ENCODE peak calls at places on chromosomes 7 and 10, in four cellular contexts. N is OCI-LY7, W is mucosa of descending colon, T is right cardiac atrium. X is an unnamed sample.

GRCh38 chr10:86668297-86669165 is at the start of gene LDB3:
- DNase-seq in N (peak; percentile 87), W (no peak), T (peak; percentile 71), X (no peak)

GRCh38 chr7:153543232-153543631 is 509.0 kb upstream of the DPP6 start:
- DNase-seq in N (no peak), W (no peak), T (no peak), X (no peak)

GRCh38 chr7:55778631-55779030 is 83.9 kb downstream of the SEPTIN14 start:
- DNase-seq in N (no peak), W (no peak), T (no peak), X (no peak)

GRCh38 chr10:42990721-42991441 is 86.0 kb upstream of the RET start:
- DNase-seq in N (no peak), W (no peak), T (no peak), X (no peak)

GRCh38 chr7:111394891-111395290 is 167.4 kb downstream of the IMMP2L start:
- DNase-seq in N (no peak), W (no peak), T (no peak), X (no peak)

GRCh38 chr7:95718556-95719410 is 53.6 kb upstream of the DYNC1I1 start:
- DNase-seq in N (no peak), W (no peak), T (no peak), X (peak; percentile 21)

GRCh38 chr10:132961-133898 is 2.0 kb upstream of the ZMYND11 start:
- DNase-seq in N (no peak), W (no peak), T (no peak), X (no peak)

GRCh38 chr10:24723788-24724380 is at the start of gene ARHGAP21:
- DNase-seq in N (peak; percentile 63), W (peak; percentile 79), T (peak; percentile 85), X (peak; percentile 66)

GRCh38 chr10:119489572-119490326 is 52.8 kb downstream of the RGS10 start:
- DNase-seq in N (peak; percentile 85), W (peak; percentile 63), T (peak; percentile 53), X (peak; percentile 71)

GRCh38 chr7:102425639-102426267 is 7.6 kb upstream of the ORAI2 start:
- DNase-seq in N (peak; percentile 94), W (peak; percentile 93), T (peak; percentile 44), X (no peak)

GRCh38 chr10:103273026-103273425 is 3.9 kb upstream of the INA start:
- DNase-seq in N (no peak), W (no peak), T (peak; percentile 30), X (peak; percentile 90)

GRCh38 chr7:42734568-42734967 is 177.3 kb downstream of the C7orf25 start:
- DNase-seq in N (no peak), W (no peak), T (no peak), X (no peak)

GRCh38 chr10:48414778-48415177 is 108.3 kb downstream of the MAPK8 start:
- DNase-seq in N (no peak), W (no peak), T (no peak), X (no peak)

GRCh38 chr7:146656988-146657387 is 540.4 kb downstream of the CNTNAP2 start:
- DNase-seq in N (no peak), W (no peak), T (no peak), X (no peak)

GRCh38 chr7:130987092-130987491 is 253.1 kb upstream of the KLF14 start:
- DNase-seq in N (no peak), W (no peak), T (no peak), X (peak; percentile 53)

GRCh38 chr7:130986271-130986690 is 252.3 kb upstream of the KLF14 start:
- DNase-seq in N (no peak), W (no peak), T (no peak), X (no peak)

GRCh38 chr7:130988443-130988842 is 254.4 kb upstream of the KLF14 start:
- DNase-seq in N (no peak), W (no peak), T (no peak), X (no peak)

GRCh38 chr7:130990178-130990832 is 256.3 kb upstream of the KLF14 start:
- DNase-seq in N (no peak), W (peak; percentile 70), T (no peak), X (no peak)

DNA sequence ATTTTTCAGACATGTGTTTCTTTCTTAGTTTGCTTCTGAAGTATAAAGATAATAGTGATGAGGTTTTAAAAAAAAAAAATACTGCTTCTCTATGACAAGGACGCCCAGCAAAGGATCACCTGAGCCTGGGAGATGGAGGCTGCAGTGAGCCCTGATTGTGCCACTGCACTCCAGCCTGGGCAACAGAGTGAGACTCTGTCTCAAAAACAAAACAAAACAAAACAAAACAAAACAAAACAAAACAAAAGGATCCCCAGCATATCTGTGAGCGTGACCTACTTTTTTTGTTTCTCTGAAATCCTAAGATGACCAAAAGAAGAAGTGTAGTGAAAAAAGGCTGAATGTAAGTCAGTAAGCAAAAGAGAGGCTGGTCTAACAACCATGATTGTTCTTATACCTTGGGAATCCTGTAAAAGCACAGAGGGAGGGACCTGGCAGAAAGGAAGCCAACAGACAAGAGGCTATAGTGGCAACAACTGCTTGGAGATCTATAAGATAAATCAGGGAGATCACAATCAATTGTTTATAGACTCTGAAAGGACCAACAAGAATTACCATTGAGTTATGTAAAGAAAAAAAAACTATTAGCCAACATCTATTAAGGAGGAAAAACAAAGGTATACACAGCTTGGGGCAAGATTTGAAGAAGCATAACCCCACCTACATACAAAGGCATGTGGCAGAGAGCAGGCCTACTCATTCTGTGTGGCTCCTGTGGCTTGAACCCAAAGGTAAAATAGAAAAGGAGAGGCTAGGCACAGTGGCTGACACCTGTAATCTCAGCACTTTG is 255.2 kb upstream of the KLF14 start:
- DNase-seq in N (no peak), W (no peak), T (no peak), X (no peak)
- H3K4me1 ChIP-seq in N (no peaks in the 10 kb centered on the region), W (peaks cover 30% of the 10 kb centered on the region), T (peaks cover 25% of the 10 kb centered on the region), X (peaks cover 68% of the 10 kb centered on the region)

GRCh38 chr7:44094365-44094764 is 9.8 kb upstream of the AEBP1 start:
- DNase-seq in N (no peak), W (no peak), T (no peak), X (no peak)
- H3K4me1 ChIP-seq in N (peaks cover 84% of the 10 kb centered on the region), W (no peaks in the 10 kb centered on the region), T (peaks cover 5% of the 10 kb centered on the region), X (no peaks in the 10 kb centered on the region)

DNA sequence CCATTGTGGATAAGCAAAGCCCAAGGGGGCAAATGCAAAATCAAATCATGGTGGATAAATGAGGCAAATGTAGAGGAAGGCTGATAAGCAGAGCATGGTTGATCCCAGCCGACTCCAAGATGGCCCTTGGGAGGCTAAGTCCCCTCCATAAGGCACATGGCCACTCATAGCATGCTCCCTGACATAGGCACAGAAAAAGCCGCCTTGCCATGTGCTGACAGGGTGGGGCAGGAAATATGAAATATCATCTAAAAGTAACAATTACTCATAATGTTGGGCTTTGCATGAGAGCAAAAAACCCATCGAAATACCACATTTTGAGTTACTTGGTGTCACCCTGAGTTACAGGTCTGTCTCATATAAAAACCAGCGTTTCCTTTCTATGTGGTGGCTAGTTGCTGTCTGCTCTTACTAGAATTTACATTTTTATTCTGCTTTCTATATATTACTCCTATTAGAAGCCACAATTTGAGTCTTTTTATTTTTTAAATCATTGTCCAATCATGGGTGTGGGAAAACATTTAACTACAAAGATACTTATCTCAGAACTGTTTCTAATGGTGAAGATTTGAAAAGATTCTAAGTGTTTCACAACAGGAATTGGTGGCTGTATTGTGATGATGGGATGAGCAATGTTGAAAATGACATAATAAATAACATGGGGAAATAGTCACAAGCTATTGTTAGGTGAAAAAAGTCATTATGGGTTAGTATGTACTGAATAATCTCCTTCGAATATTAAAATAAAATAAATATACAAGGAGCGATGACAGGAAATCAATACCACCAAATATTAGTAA is 102.7 kb downstream of the CUBN start:
- DNase-seq in N (no peak), W (no peak), T (no peak), X (no peak)
- H3K4me1 ChIP-seq in N (peaks cover 8% of the 10 kb centered on the region), W (no peaks in the 10 kb centered on the region), T (peaks cover 11% of the 10 kb centered on the region), X (peaks cover 13% of the 10 kb centered on the region)

DNA sequence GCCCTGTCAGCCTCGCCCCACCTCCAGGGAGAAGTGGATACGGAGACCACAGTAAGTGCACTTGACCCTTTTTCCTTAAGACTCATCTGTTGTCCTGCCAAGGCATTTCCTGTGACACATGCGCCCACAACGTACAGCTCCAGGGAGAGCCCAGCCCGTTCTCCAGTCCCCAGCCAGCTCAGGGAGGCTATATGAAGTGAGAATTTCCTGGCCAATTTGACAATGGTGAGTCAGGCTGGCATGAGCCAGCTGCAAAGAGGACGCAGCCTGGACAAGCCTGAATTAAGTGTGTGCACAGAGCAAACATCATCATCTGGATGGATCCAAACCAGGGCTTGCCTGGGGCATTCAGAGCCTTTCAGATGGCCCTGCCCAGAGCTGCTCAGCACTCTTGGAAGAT is 244.8 kb downstream of the KCNMA1 start:
- DNase-seq in N (no peak), W (no peak), T (peak; percentile 21), X (peak; percentile 80)
- H3K4me1 ChIP-seq in N (no peaks in the 10 kb centered on the region), W (no peaks in the 10 kb centered on the region), T (no peaks in the 10 kb centered on the region), X (peaks cover 42% of the 10 kb centered on the region)

DNA sequence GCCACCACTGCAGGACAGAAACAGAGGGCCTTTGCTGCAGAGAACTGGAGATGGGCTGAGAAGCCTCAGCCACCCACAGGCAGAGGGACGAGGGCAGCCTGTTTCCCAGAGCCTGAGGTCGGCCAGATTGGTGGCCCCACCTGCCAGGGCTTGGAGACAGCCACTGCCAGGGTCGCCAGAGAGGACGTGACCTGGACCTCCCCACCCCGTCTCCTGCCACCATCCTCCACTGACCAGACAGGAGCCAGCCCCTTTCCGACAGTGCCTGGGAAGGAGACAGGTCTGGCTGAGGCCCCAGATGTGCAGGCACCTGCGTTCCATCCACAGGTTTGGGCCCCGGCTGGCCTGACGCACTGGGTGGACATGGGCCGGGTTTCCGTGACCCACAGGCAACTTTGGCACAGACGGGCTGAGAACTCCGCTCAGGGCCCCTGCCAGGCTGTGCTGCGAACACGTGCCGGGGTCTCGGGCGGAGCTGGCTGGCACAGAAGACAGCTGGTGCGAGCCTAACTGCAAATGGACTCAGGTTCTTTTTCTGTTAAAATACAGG is 7.1 kb downstream of the COX19 start:
- DNase-seq in N (no peak), W (no peak), T (no peak), X (no peak)
- H3K4me1 ChIP-seq in N (peaks cover 60% of the 10 kb centered on the region), W (no peaks in the 10 kb centered on the region), T (peaks cover 7% of the 10 kb centered on the region), X (peaks cover 2% of the 10 kb centered on the region)

GRCh38 chr10:35466170-35466569 is 129.9 kb downstream of the CCNY start:
- DNase-seq in N (no peak), W (no peak), T (no peak), X (no peak)

GRCh38 chr10:35467186-35467585 is 130.9 kb downstream of the CCNY start:
- DNase-seq in N (no peak), W (no peak), T (no peak), X (no peak)

GRCh38 chr10:35466661-35467060 is 130.4 kb downstream of the CCNY start:
- DNase-seq in N (no peak), W (no peak), T (no peak), X (no peak)

GRCh38 chr10:35464805-35465456 is 128.6 kb downstream of the CCNY start:
- DNase-seq in N (no peak), W (no peak), T (no peak), X (no peak)

DNA sequence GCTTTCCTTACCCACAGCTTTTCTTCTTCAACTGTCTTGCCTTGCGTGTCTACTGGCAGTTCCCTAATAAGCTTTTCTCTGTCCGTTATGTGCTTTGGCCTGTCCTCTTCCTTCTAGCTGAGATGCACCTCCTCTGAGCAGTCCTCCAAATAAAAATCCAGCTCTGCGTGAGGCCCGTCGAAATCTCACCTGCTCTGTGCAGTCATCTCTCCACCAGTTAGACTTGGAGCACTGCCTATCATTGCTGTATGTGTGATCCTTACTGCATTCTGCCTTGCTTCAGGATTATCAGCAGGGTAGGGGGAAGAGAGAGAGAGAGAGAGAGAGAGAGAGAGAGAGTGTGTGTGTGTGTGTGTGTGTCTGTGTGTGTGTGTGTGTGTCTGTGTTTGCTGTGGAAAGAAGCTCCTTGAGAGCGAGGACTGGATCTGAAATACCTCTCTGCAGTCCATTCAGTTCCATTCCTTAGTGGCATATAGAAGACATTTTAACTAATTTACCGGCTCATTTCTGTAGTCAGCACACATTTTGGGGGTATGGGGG is 129.4 kb downstream of the CCNY start:
- DNase-seq in N (no peak), W (no peak), T (no peak), X (no peak)
- H3K4me1 ChIP-seq in N (peaks cover 24% of the 10 kb centered on the region), W (peaks cover 6% of the 10 kb centered on the region), T (peaks cover 49% of the 10 kb centered on the region), X (peaks cover 9% of the 10 kb centered on the region)

X was measured in A549.